ENCODE peak calls at places on chromosomes 3 and 15, in six cellular contexts. K is B cell, Y is right atrium auricular region, M is WERI-Rb-1, J is fibroblast of pulmonary artery, L is epithelial cell of esophagus. T is an unnamed sample.

GRCh38 chr3:83514130-83514914 is 1444.5 kb upstream of the CADM2 start:
- DNase-seq in K (no peak), Y (no peak), M (peak), J (no peak), L (peak), T (no peak)

GRCh38 chr15:92970656-92971055 is 70.5 kb downstream of the CHD2 start:
- DNase-seq in K (no peak), Y (no peak), M (no peak), J (peak), L (no peak), T (no peak)

GRCh38 chr15:83209333-83209732 is 1.7 kb upstream of the HDGFL3 start:
- DNase-seq in K (no peak), Y (no peak), M (peak), J (no peak), L (no peak), T (no peak)

GRCh38 chr3:146972726-146973125 is 367.6 kb upstream of the PLSCR5 start:
- DNase-seq in K (no peak), Y (no peak), M (no peak), J (peak), L (no peak), T (no peak)

GRCh38 chr15:40229316-40229715 is 9.5 kb upstream of the PAK6 start:
- DNase-seq in K (no peak), Y (no peak), M (no peak), J (no peak), L (no peak), T (no peak)

GRCh38 chr3:124033360-124034015 is 41.6 kb upstream of the ROPN1 start:
- DNase-seq in K (peak), Y (no peak), M (peak), J (no peak), L (no peak), T (peak)

GRCh38 chr15:101476756-101477155 is 12.8 kb downstream of the PCSK6 start:
- DNase-seq in K (no peak), Y (no peak), M (no peak), J (no peak), L (no peak), T (no peak)

GRCh38 chr3:81728766-81729544 is 32.5 kb downstream of the GBE1 start:
- DNase-seq in K (no peak), Y (no peak), M (no peak), J (peak), L (peak), T (no peak)

GRCh38 chr3:189721873-189722665 is 90.9 kb downstream of the TP63 start:
- DNase-seq in K (no peak), Y (no peak), M (no peak), J (no peak), L (peak), T (no peak)

GRCh38 chr3:183375787-183376186 is 52.6 kb downstream of the MCF2L2 start:
- DNase-seq in K (no peak), Y (no peak), M (no peak), J (no peak), L (no peak), T (no peak)

GRCh38 chr3:174821477-174821876 is 37.7 kb upstream of the NAALADL2 start:
- DNase-seq in K (no peak), Y (no peak), M (no peak), J (peak), L (no peak), T (no peak)

GRCh38 chr15:54719325-54719724 is 477.4 kb downstream of the RSL24D1 start:
- DNase-seq in K (no peak), Y (no peak), M (no peak), J (no peak), L (no peak), T (no peak)

GRCh38 chr15:77009646-77010311 is 14.9 kb downstream of the PSTPIP1 start:
- DNase-seq in K (no peak), Y (no peak), M (no peak), J (no peak), L (no peak), T (no peak)

GRCh38 chr3:142385078-142385477 is 62.8 kb downstream of the XRN1 start:
- DNase-seq in K (no peak), Y (no peak), M (no peak), J (no peak), L (no peak), T (no peak)

GRCh38 chr15:94670436-94671034 is 439.2 kb downstream of the MCTP2 start:
- DNase-seq in K (peak), Y (no peak), M (no peak), J (peak), L (peak), T (peak)

GRCh38 chr3:134367412-134367811 is 6.8 kb downstream of the AMOTL2 start:
- DNase-seq in K (no peak), Y (no peak), M (no peak), J (no peak), L (no peak), T (no peak)

GRCh38 chr15:75198560-75199346 is 2.9 kb upstream of the C15orf39 start:
- DNase-seq in K (no peak), Y (no peak), M (peak), J (peak), L (peak), T (peak)

GRCh38 chr3:31959951-31960792 is 20.9 kb downstream of the OSBPL10 start:
- DNase-seq in K (no peak), Y (no peak), M (no peak), J (peak), L (no peak), T (no peak)

GRCh38 chr15:34109775-34110663 is 8.1 kb downstream of the PGBD4 start:
- DNase-seq in K (peak), Y (no peak), M (peak), J (peak), L (peak), T (peak)

GRCh38 chr3:32412887-32413286 is 21.2 kb downstream of the CMTM7 start:
- DNase-seq in K (no peak), Y (no peak), M (no peak), J (no peak), L (no peak), T (no peak)

GRCh38 chr3:46711305-46711704 is 6.4 kb downstream of the PRSS50 start:
- DNase-seq in K (no peak), Y (no peak), M (no peak), J (no peak), L (no peak), T (no peak)

GRCh38 chr3:159894386-159894785 is 94.2 kb upstream of the IL12A start:
- DNase-seq in K (no peak), Y (no peak), M (no peak), J (no peak), L (no peak), T (no peak)

GRCh38 chr3:157102098-157102497 is 57.8 kb downstream of the CCNL1 start:
- DNase-seq in K (no peak), Y (no peak), M (no peak), J (no peak), L (no peak), T (no peak)

GRCh38 chr3:142971431-142971830 is 8.0 kb upstream of the PAQR9 start:
- DNase-seq in K (no peak), Y (no peak), M (no peak), J (no peak), L (no peak), T (no peak)

GRCh38 chr15:93037341-93038063 is 51.5 kb downstream of the RGMA start:
- DNase-seq in K (no peak), Y (peak), M (peak), J (peak), L (peak), T (peak)

GRCh38 chr3:53536282-53536681 is 41.9 kb downstream of the CACNA1D start:
- DNase-seq in K (no peak), Y (no peak), M (no peak), J (no peak), L (no peak), T (no peak)

GRCh38 chr3:98713984-98714383 is 49.2 kb upstream of the ST3GAL6 start:
- DNase-seq in K (no peak), Y (no peak), M (no peak), J (no peak), L (no peak), T (no peak)
- TF ChIP-seq CTCF in K (no peak), Y (no peak), M (no peak), J (no peak), L (no peak), T (no peak)

DNA sequence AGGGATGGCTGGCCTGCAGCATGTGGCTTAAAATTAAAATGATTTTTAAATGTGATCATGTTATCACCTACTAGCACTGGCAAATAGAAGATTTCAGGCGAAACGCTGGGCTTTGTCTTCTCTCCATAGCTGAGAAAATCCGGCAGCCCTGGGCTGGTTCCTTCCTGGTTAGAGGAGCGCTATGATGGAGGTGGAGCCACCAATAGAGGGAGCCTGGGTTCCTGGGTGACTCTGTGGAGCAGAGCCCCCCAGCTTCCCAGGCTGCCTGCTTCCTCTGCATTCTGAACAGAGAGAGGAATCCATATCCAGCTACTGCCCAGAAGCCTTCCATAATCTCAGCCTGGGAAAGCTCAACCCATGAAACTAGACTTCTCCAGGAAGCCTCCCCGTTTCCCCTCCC is 32.6 kb upstream of the IQSEC1 start:
- DNase-seq in K (no peak), Y (no peak), M (peak), J (no peak), L (no peak), T (no peak)
- TF ChIP-seq CTCF in K (no peak), Y (no peak), M (peak), J (no peak), L (no peak), T (no peak)

DNA sequence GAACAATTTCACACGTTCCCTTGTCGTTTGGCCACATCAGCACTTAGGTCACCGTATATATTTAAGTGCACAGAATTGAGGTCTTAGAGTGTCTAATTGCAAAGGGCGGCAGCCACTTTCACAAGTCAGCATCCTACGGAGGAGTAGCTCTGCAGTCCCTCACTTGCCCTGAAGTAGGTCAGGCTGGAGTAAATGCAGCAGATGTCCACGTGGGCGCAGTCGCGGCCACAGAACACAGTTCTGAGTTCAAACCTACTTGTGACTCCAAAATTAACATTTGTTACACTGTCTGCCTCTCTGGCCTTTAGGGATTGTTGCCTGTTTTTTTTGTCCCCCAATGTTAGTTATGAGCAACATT is 85.8 kb downstream of the PDCD6IP start:
- DNase-seq in K (no peak), Y (no peak), M (peak), J (peak), L (no peak), T (no peak)
- TF ChIP-seq CTCF in K (no peak), Y (peak), M (peak), J (peak), L (no peak), T (no peak)

GRCh38 chr15:69303337-69304175 is 4.8 kb downstream of the PAQR5 start:
- DNase-seq in K (no peak), Y (no peak), M (no peak), J (peak), L (no peak), T (no peak)
- TF ChIP-seq CTCF in K (no peak), Y (no peak), M (no peak), J (peak), L (peak), T (no peak)

DNA sequence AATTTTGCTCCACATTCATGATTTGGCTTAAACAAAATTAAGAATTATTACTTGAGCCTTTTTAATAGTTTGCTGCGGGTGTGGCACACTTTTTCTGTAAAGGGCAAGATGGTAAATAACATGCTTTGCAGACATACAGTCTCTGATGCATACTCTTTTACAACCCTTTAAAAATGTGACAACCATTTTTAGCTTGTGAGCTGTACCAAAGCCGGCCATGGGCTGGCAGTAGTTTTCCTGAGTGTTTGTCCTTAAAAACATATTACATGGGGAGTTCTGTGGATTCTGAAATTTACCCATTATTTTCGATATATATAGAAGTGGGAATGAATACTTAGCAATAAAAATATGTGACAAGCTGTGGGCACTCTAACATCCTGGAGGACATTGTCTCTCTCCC is 163.4 kb downstream of the FNDC3B start:
- DNase-seq in K (no peak), Y (no peak), M (no peak), J (no peak), L (no peak), T (no peak)
- TF ChIP-seq CTCF in K (no peak), Y (no peak), M (no peak), J (peak), L (no peak), T (no peak)

GRCh38 chr3:112979244-112979832 is 4.4 kb upstream of the CD200R1 start:
- DNase-seq in K (peak), Y (no peak), M (no peak), J (peak), L (peak), T (peak)
- TF ChIP-seq CTCF in K (peak), Y (peak), M (peak), J (peak), L (peak), T (peak)

DNA sequence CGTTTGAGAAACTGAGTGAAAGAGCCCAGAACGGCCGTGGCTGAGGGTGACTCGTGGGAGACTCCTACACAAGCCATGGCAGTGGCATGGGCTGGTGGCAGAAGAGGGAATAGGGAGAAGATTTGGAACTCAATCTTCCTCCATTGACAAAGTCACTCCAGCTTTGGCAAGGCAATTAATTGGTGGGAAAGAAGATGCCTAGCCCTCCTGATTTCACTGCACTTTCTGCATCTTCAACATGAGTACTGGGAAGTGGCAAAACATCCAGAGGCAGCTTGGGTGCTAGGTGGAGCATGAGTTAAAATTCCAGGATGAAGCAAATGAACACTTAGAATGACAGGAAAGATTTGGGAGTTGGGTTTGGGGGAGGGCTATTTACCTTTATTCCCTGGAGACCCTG is 1.4 kb upstream of the TGFBR2 start:
- DNase-seq in K (no peak), Y (no peak), M (no peak), J (no peak), L (no peak), T (no peak)
- TF ChIP-seq CTCF in K (no peak), Y (no peak), M (no peak), J (no peak), L (no peak), T (no peak)

T was measured in GM20000.